ENCODE peak calls at places on chromosomes 13 and 19, in nine cellular contexts. S is osteoblast; U is CD8-positive, alpha-beta T cell; T is tibial nerve; O is heart left ventricle; M is sigmoid colon; I is kidney epithelial cell; W is mucosa of descending colon; Q is Panc1. B is an unnamed sample. For H3K36me3, the result is how much of the 10 kb centered on the place peaks cover.

GRCh38 chr19:36997152-36997842 is 80.9 kb upstream of the ZNF420 start:
- DNase-seq in U (no peak), Q (no peak), W (no peak), M (no peak), S (no peak), I (no peak), T (no peak), O (no peak), B (no peak)

GRCh38 chr19:7366701-7367420 is 18.1 kb downstream of the ARHGEF18 start:
- DNase-seq in W (no peak), S (no peak), M (no peak), O (no peak), U (no peak), Q (peak), T (no peak), I (no peak), B (no peak)

GRCh38 chr19:13102666-13103584 is at the start of gene LYL1:
- DNase-seq in U (peak), I (no peak), W (peak), Q (no peak), M (peak), O (peak), S (peak), T (no peak), B (no peak)

GRCh38 chr13:73677041-73677589 is 457.1 kb downstream of the KLF12 start:
- DNase-seq in Q (no peak), W (no peak), S (no peak), T (no peak), U (no peak), M (no peak), I (no peak), O (no peak), B (no peak)

GRCh38 chr13:73722120-73722519 is 412.1 kb downstream of the KLF12 start:
- DNase-seq in S (peak), I (peak), M (no peak), T (no peak), Q (no peak), U (no peak), O (no peak), W (no peak), B (peak)

GRCh38 chr13:109330941-109331340 is 455.4 kb downstream of the IRS2 start:
- DNase-seq in T (no peak), U (no peak), O (no peak), I (no peak), Q (no peak), W (no peak), S (no peak), M (no peak), B (no peak)

GRCh38 chr19:11410682-11411081 is 8.4 kb downstream of the RGL3 start:
- DNase-seq in T (no peak), Q (no peak), W (no peak), S (peak), I (peak), M (no peak), O (no peak), U (no peak), B (no peak)

GRCh38 chr19:47765522-47766358 is 12.8 kb upstream of the SELENOW start:
- DNase-seq in M (peak), O (peak), U (peak), I (no peak), S (peak), W (peak), Q (no peak), T (no peak), B (no peak)

GRCh38 chr13:76043882-76044281 is 407.8 kb downstream of the LMO7 start:
- DNase-seq in T (no peak), Q (no peak), U (no peak), O (no peak), W (no peak), M (no peak), I (no peak), S (no peak), B (no peak)

GRCh38 chr13:66312312-66313087 is 917.6 kb downstream of the PCDH9 start:
- DNase-seq in S (peak), W (no peak), Q (peak), T (no peak), U (no peak), M (no peak), O (no peak), I (no peak), B (peak)

GRCh38 chr13:44825951-44826350 is 163.3 kb downstream of the NUFIP1 start:
- DNase-seq in M (no peak), S (no peak), I (no peak), O (no peak), U (no peak), T (no peak), W (no peak), Q (no peak), B (no peak)

GRCh38 chr13:42538996-42539395 is 35.0 kb upstream of the TNFSF11 start:
- DNase-seq in O (no peak), T (no peak), M (no peak), W (no peak), U (no peak), S (peak), I (no peak), Q (no peak), B (no peak)

GRCh38 chr13:80458546-80458945 is 117.6 kb upstream of the SPRY2 start:
- DNase-seq in M (no peak), S (no peak), Q (no peak), O (no peak), I (no peak), U (no peak), W (no peak), T (no peak), B (no peak)

GRCh38 chr13:94416454-94417080 is 62.9 kb downstream of the DCT start:
- DNase-seq in I (no peak), T (no peak), S (no peak), W (no peak), O (no peak), Q (no peak), M (no peak), U (no peak), B (no peak)

GRCh38 chr13:102907016-102907756 is 61.4 kb downstream of the ERCC5 start:
- DNase-seq in Q (no peak), I (no peak), S (no peak), O (no peak), W (no peak), U (no peak), M (no peak), T (no peak), B (no peak)

GRCh38 chr13:50386527-50387123 is 371.4 kb downstream of the KCNRG start:
- DNase-seq in M (no peak), U (no peak), W (no peak), S (peak), T (no peak), O (peak), Q (no peak), I (no peak), B (peak)

GRCh38 chr13:110447058-110447511 is 114.4 kb downstream of the RAB20 start:
- DNase-seq in S (no peak), T (no peak), M (no peak), W (no peak), I (no peak), U (no peak), Q (no peak), O (no peak), B (no peak)

GRCh38 chr13:62336507-62336906 is 920.9 kb upstream of the PCDH20 start:
- DNase-seq in O (no peak), Q (no peak), S (no peak), U (no peak), M (no peak), W (no peak), T (no peak), I (no peak), B (no peak)

GRCh38 chr13:92769064-92769463 is 457.5 kb upstream of the GPC6 start:
- DNase-seq in S (no peak), M (no peak), O (no peak), U (no peak), W (no peak), T (no peak), I (no peak), Q (no peak), B (no peak)

GRCh38 chr13:29676535-29676934 is 81.0 kb upstream of the SLC7A1 start:
- DNase-seq in Q (no peak), M (no peak), I (no peak), T (no peak), O (no peak), W (no peak), S (no peak), U (no peak), B (peak)

GRCh38 chr19:3336680-3337523 is 29.5 kb upstream of the NFIC start:
- DNase-seq in I (peak), W (peak), T (peak), Q (no peak), U (no peak), S (peak), O (peak), M (peak), B (no peak)

DNA sequence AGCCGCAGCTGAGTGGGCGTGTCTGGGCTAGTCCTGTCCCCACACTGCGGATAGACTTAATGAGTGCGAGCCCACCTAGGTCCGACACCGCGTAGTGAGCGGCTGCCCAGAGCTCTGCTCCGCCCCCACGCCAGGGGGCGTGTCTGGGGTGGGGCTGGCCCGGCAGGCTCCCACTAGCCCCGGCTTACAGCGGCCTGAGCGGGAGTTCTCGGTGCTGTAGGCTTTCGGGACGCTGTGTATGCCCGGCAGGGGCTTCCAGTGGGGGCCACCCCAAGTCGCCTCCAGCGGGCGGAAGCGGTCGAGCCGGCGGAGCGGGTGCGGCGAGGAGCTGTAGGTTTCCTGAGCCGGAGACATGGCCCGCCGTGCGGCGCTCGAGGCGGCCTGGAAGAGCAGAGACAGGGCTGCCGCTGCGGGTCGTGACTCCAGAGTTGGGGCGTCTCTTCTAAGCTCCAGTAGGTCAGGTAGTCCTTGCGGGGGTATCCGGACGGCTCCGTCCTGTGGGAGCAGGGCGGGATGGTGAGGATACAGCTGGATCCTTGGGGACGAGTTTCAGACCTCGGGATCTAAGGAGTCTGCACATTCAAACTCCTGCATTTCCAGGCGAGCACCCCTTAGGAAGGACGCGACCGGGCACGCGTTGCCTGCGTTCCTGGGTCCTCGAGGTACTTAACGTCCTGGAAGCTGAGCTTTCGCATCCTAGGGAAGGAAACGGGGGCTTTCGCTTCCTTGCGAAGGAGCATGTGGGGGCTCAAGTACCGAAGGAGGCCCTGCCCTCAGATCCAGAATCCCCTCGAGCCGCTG is 1.2 kb downstream of the CGB7 start:
- DNase-seq in Q (no peak), M (no peak), W (peak), I (peak), O (peak), U (peak), T (peak), S (peak), B (no peak)
- TF ChIP-seq CTCF in Q (no peak), M (no peak), W (no peak), I (peak), O (peak), U (no peak), T (no peak), S (no peak), B (peak)

GRCh38 chr19:43591904-43592772 is 3.8 kb downstream of the IRGQ start:
- DNase-seq in U (no peak), M (no peak), O (no peak), T (no peak), I (no peak), Q (no peak), S (peak), W (no peak), B (no peak)
- H3K36me3 ChIP-seq in U (under half), M (under half), O (half or more), T (under half), I (under half), Q (under half), S (under half), W (under half), B (under half)

GRCh38 chr19:56927294-56927693 is 86.8 kb upstream of the PEG3 start:
- DNase-seq in U (no peak), W (no peak), T (no peak), I (no peak), S (peak), O (no peak), M (no peak), Q (no peak), B (no peak)
- TF ChIP-seq CTCF in U (no peak), W (no peak), T (no peak), I (no peak), S (no peak), O (no peak), M (no peak), Q (no peak), B (no peak)

DNA sequence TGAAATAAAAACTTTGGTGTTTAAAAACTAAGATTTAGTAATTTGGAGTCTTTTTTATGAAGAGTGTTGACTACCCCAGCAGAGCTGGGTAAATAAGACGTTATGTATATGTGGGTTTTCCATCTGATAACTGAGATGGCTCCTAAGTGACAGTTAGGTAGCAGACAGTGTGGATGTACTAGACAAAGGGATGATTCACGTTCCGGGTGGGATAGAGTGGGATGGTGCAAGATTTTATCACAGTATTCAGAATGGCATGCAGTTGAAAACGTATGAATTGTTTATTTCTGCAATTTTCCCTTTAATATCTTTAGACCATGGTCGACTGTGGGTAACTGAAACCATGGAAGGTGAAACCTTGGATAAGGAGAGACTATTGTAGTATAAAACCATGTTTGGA is 50.4 kb downstream of the NAA16 start:
- DNase-seq in S (no peak), M (no peak), U (no peak), W (no peak), I (no peak), O (no peak), T (no peak), Q (no peak), B (no peak)
- H3K36me3 ChIP-seq in S (under half), M (under half), U (under half), W (under half), I (under half), O (half or more), T (under half), Q (under half), B (under half)

GRCh38 chr13:114151565-114152284 is 19.3 kb upstream of the RASA3 start:
- DNase-seq in O (no peak), Q (no peak), U (peak), T (no peak), S (peak), I (no peak), M (no peak), W (peak), B (no peak)
- TF ChIP-seq CTCF in O (no peak), Q (no peak), U (no peak), T (no peak), S (no peak), I (no peak), M (no peak), W (peak), B (no peak)

DNA sequence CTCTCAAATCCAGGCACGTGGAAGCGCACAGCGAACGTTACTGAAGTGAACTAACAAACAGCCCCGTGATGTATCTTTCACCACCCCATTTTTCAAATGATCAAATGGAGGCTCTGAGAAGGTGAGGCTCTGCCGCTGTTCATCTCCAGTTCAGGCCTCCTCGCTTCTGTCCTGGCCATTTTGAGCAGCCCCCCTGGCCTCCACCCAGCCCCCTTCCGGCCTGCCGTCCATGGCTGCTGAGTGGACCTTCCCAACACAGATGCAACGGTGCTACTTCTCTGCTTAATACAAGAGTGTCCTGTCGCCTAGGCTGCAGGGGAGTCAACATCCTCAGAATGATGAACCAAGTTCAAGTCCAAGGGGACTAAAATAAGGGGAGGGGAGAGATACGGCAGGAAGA is 9.7 kb downstream of the SYDE1 start:
- DNase-seq in S (peak), O (no peak), W (no peak), T (no peak), M (no peak), I (no peak), U (no peak), Q (no peak), B (no peak)
- H3K36me3 ChIP-seq in S (half or more), O (half or more), W (under half), T (under half), M (half or more), I (under half), U (under half), Q (under half), B (half or more)

GRCh38 chr19:1247747-1248453 is 483 bp upstream of the MIDN start:
- DNase-seq in S (peak), M (peak), O (peak), I (no peak), U (peak), W (peak), Q (no peak), T (no peak), B (no peak)
- TF ChIP-seq CTCF in S (peak), M (no peak), O (no peak), I (peak), U (no peak), W (no peak), Q (peak), T (no peak), B (peak)